ENCODE peak calls at places on chromosome 2, in four cellular contexts. Y is GM12878, P is K562, S is GM12891. E is an unnamed sample.

GRCh38 chr2:170685591-170685990 is 29.5 kb upstream of the SP5 start:
- DNase-seq in S (no peak), Y (no peak), P (no peak), E (no peak)

GRCh38 chr2:3251974-3252373 is 125.6 kb downstream of the EIPR1 start:
- DNase-seq in Y (no peak), S (no peak), P (no peak), E (no peak)

GRCh38 chr2:13005048-13005447 is 288.3 kb downstream of the TRIB2 start:
- DNase-seq in P (no peak), S (no peak), Y (no peak), E (no peak)

GRCh38 chr2:41963661-41964525 is 83.9 kb upstream of the PKDCC start:
- DNase-seq in S (no peak), Y (no peak), P (no peak), E (no peak)

GRCh38 chr2:191463790-191464189 is 214.1 kb upstream of the NABP1 start:
- DNase-seq in S (no peak), Y (no peak), P (no peak), E (no peak)

GRCh38 chr2:223735035-223735640 is 102.2 kb downstream of the AP1S3 start:
- DNase-seq in S (no peak), P (no peak), Y (no peak), E (no peak)

GRCh38 chr2:46306320-46306719 is 9.1 kb downstream of the EPAS1 start:
- DNase-seq in S (no peak), P (no peak), Y (no peak), E (no peak)

GRCh38 chr2:120300385-120300784 is 45.6 kb upstream of the INHBB start:
- DNase-seq in S (no peak), Y (no peak), P (no peak), E (no peak)

GRCh38 chr2:218671077-218671653 is 637 bp downstream of the RNF25 start:
- DNase-seq in S (no peak), Y (no peak), P (no peak), E (no peak)

GRCh38 chr2:74559912-74560311 is 5.4 kb downstream of the DOK1 start:
- DNase-seq in Y (no peak), P (no peak), S (no peak), E (no peak)

GRCh38 chr2:232435805-232436204 is 20.1 kb upstream of the ALPI start:
- DNase-seq in P (no peak), S (no peak), Y (no peak), E (no peak)

GRCh38 chr2:120556908-120557307 is 178.8 kb upstream of the GLI2 start:
- DNase-seq in S (no peak), Y (no peak), P (no peak), E (no peak)

GRCh38 chr2:141001750-141002149 is 1129.1 kb downstream of the LRP1B start:
- DNase-seq in S (no peak), Y (no peak), P (no peak), E (no peak)

GRCh38 chr2:98479959-98480524 is 35.4 kb downstream of the INPP4A start:
- DNase-seq in P (no peak), Y (no peak), S (no peak), E (no peak)

GRCh38 chr2:234483568-234484251 is 13.2 kb downstream of the ARL4C start:
- DNase-seq in P (no peak), S (no peak), Y (peak; percentile 40), E (peak; percentile 94)

GRCh38 chr2:42493468-42493884 is 306 bp downstream of the KCNG3 start:
- DNase-seq in Y (no peak), P (no peak), S (peak; percentile 31), E (no peak)

GRCh38 chr2:155872396-155872795 is 460.1 kb downstream of the NR4A2 start:
- DNase-seq in Y (no peak), P (no peak), S (no peak), E (no peak)

GRCh38 chr2:233098615-233099014 is 38.5 kb downstream of the INPP5D start:
- DNase-seq in S (no peak), Y (no peak), P (no peak), E (no peak)

GRCh38 chr2:107730898-107731297 is 95.8 kb upstream of the RGPD4 start:
- DNase-seq in P (no peak), S (no peak), Y (no peak), E (no peak)

GRCh38 chr2:226362991-226363390 is 436.6 kb downstream of the IRS1 start:
- DNase-seq in S (no peak), P (no peak), Y (no peak), E (no peak)

GRCh38 chr2:74514368-74515270 is at the start of gene TLX2:
- DNase-seq in P (no peak), Y (no peak), S (no peak), E (no peak)

GRCh38 chr2:160367887-160368286 is 125.7 kb downstream of the RBMS1 start:
- DNase-seq in Y (peak; percentile 7), P (no peak), S (no peak), E (no peak)

GRCh38 chr2:172065086-172065485 is 20.2 kb upstream of the DLX1 start:
- DNase-seq in Y (no peak), S (no peak), P (no peak), E (no peak)

GRCh38 chr2:138421315-138421970 is 80.1 kb upstream of the SPOPL start:
- DNase-seq in Y (no peak), P (no peak), S (no peak), E (no peak)

GRCh38 chr2:105554235-105554634 is 155.4 kb upstream of the FHL2 start:
- DNase-seq in S (no peak), Y (no peak), P (no peak), E (no peak)

GRCh38 chr2:53504507-53504906 is 263.1 kb upstream of the CHAC2 start:
- DNase-seq in Y (no peak), S (no peak), P (no peak), E (no peak)

GRCh38 chr2:170166735-170167134 is 11.2 kb upstream of the MYO3B start:
- DNase-seq in Y (no peak), S (no peak), P (no peak), E (no peak)

GRCh38 chr2:240343548-240343947 is 91.9 kb upstream of the GPC1 start:
- DNase-seq in P (no peak), S (no peak), Y (no peak), E (no peak)

GRCh38 chr2:136332436-136333095 is 214.6 kb upstream of the CXCR4 start:
- DNase-seq in P (no peak), Y (no peak), S (no peak), E (peak; percentile 36)

GRCh38 chr2:156087875-156088274 is 244.6 kb downstream of the NR4A2 start:
- DNase-seq in S (no peak), Y (no peak), P (no peak), E (no peak)

GRCh38 chr2:13546131-13546530 is 829.4 kb downstream of the TRIB2 start:
- DNase-seq in S (no peak), Y (no peak), P (no peak), E (no peak)

GRCh38 chr2:46737577-46737976 is 178.0 kb downstream of the MCFD2 start:
- DNase-seq in P (no peak), Y (no peak), S (no peak), E (no peak)

GRCh38 chr2:240234503-240234951 is 94.1 kb upstream of the OTOS start:
- DNase-seq in P (no peak), S (no peak), Y (no peak), E (no peak)

GRCh38 chr2:143824796-143825195 is 695.1 kb downstream of the ZEB2 start:
- DNase-seq in P (no peak), S (no peak), Y (no peak), E (no peak)

GRCh38 chr2:16179701-16180402 is 239.5 kb downstream of the MYCN start:
- DNase-seq in S (no peak), P (no peak), Y (no peak), E (no peak)

DNA sequence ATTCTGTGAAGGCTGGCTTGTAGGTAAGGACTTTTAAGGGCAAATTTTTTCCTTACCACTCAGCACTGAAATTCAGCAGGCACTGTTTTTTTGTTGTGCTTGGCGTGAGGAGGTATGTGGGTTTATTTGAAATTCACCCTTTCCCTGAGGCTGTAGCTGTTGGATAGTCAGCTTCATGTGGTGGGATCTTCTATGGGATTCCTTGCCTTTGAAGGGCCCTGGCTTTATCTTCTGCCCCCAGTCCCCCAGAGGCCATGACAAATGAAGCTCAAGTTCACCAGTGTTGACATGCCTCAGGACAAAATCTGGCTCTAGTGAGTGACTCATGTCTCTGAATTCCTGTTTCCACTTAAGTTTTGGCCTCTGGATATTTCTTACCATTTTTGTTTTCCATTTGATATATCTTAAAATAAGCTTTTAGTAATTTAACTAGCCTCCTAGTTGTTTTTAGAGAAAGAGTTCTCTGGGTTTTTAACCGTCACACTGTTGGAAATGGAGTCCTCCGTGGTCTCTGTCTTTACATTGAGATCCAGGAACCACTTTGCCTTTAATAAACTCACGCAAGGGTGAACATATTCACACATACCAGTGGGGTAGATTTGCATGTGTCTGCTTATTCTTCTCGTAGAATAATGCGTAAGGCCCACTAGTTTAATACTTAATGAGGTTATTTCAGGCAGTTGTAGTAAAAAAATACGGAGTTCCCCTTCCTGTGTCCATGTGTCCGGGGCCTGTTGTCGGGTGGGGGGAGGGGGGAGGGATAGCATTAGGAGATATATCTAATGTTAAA is 211.1 kb upstream of the FAM98A start:
- DNase-seq in P (no peak), Y (no peak), S (no peak), E (no peak)
- TF ChIP-seq SPI1 in P (no peak), Y (no peak), S (no peak), E (no peak)

DNA sequence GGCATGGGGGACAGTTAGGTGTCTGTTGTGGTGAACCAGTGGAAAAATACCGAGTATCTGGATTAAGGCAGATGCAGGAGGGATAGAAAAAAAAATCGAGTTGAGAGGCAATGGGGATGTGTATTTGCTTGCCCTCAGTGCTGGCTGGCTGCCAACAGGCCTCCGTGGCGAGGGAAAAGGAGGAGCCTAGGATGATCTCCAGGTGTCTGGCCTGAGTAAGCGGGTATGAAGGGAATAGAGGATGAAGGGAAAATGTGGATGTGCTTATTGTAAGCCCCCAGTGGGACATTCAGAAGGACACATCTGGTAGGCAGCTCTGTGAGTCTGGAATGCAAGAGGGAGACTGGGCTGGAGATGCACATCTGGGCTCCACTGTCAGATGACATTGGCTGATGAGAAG is 22.8 kb downstream of the KCNS3 start:
- DNase-seq in S (no peak), P (no peak), Y (no peak), E (no peak)
- TF ChIP-seq SPI1 in S (no peak), P (no peak), Y (no peak), E (no peak)

GRCh38 chr2:215982465-215982875 is 30.9 kb downstream of the MREG start:
- DNase-seq in S (no peak), Y (peak; percentile 57), P (no peak), E (no peak)
- TF ChIP-seq SPI1 in S (no peak), Y (no peak), P (no peak), E (no peak)

GRCh38 chr2:214696681-214697080 is 112.8 kb downstream of the BARD1 start:
- DNase-seq in Y (no peak), S (no peak), P (no peak), E (no peak)
- TF ChIP-seq SPI1 in Y (no peak), S (no peak), P (no peak), E (no peak)

GRCh38 chr2:70515938-70516337 is 37.7 kb downstream of the TGFA start:
- DNase-seq in P (no peak), Y (no peak), S (no peak), E (peak; percentile 86)
- TF ChIP-seq SPI1 in P (no peak), Y (no peak), S (no peak), E (peak; percentile 88)

GRCh38 chr2:163345795-163346573 is 389.8 kb downstream of the FIGN start:
- DNase-seq in P (peak; percentile 10), S (no peak), Y (peak; percentile 25), E (peak; percentile 35)
- TF ChIP-seq SPI1 in P (no peak), S (no peak), Y (no peak), E (no peak)